ENCODE peak calls at places on chromosomes 1 and 21, in eight cellular contexts. S is tibial artery, H is ovary, M is AG09309, G is fibroblast of pulmonary artery, R is thoracic aorta, X is left ventricle myocardium inferior, Q is left lung. D is an unnamed sample.
A peak's percentile ranks its signal among the peaks of the same experiment; 100 is the strongest.

GRCh38 chr1:162930532-162931438 is 69.8 kb upstream of the CCDC190 start:
- DNase-seq in S (no peak), H (no peak), M (no peak), G (no peak), R (no peak), X (no peak), Q (no peak), D (no peak)

GRCh38 chr1:240462766-240463410 is 149.1 kb downstream of the GREM2 start:
- DNase-seq in S (no peak), H (no peak), M (no peak), G (peak; percentile 15), R (no peak), X (no peak), Q (no peak), D (no peak)

GRCh38 chr1:170027760-170028159 is 46.7 kb downstream of the KIFAP3 start:
- DNase-seq in S (no peak), H (no peak), M (no peak), G (no peak), R (no peak), X (no peak), Q (no peak), D (no peak)

GRCh38 chr1:194071200-194071599 is 884.8 kb upstream of the B3GALT2 start:
- DNase-seq in S (no peak), H (no peak), M (no peak), G (no peak), R (no peak), X (no peak), Q (no peak), D (no peak)

GRCh38 chr1:29789910-29790247 is 553.6 kb downstream of the PTPRU start:
- DNase-seq in S (no peak), H (no peak), M (no peak), G (no peak), R (no peak), X (no peak), Q (no peak), D (no peak)

GRCh38 chr1:35708179-35708891 is 10.3 kb downstream of the C1orf216 start:
- DNase-seq in S (no peak), H (no peak), M (no peak), G (no peak), R (no peak), X (no peak), Q (no peak), D (no peak)

GRCh38 chr1:172117800-172118199 is 276.5 kb downstream of the DNM3 start:
- DNase-seq in S (no peak), H (no peak), M (no peak), G (no peak), R (no peak), X (no peak), Q (no peak), D (no peak)

GRCh38 chr21:28436286-28436932 is 556.3 kb downstream of the LTN1 start:
- DNase-seq in S (no peak), H (no peak), M (no peak), G (peak; percentile 65), R (no peak), X (no peak), Q (no peak), D (no peak)

GRCh38 chr1:8013399-8013798 is 12.7 kb downstream of the ERRFI1 start:
- DNase-seq in S (no peak), H (no peak), M (no peak), G (no peak), R (no peak), X (no peak), Q (no peak), D (no peak)

GRCh38 chr1:116169898-116170297 is 58.7 kb downstream of the MAB21L3 start:
- DNase-seq in S (no peak), H (no peak), M (no peak), G (no peak), R (no peak), X (no peak), Q (no peak), D (no peak)

GRCh38 chr1:38088366-38088765 is 41.8 kb upstream of the POU3F1 start:
- DNase-seq in S (no peak), H (no peak), M (no peak), G (no peak), R (no peak), X (no peak), Q (no peak), D (no peak)

GRCh38 chr1:85244271-85245053 is 15.0 kb downstream of the C1orf52 start:
- DNase-seq in S (no peak), H (no peak), M (peak; percentile 74), G (peak; percentile 52), R (no peak), X (no peak), Q (no peak), D (no peak)

GRCh38 chr1:179141592-179142244 is 59.8 kb downstream of the TOR3A start:
- DNase-seq in S (no peak), H (no peak), M (peak; percentile 53), G (peak; percentile 83), R (no peak), X (no peak), Q (no peak), D (no peak)

GRCh38 chr1:64038119-64038518 is 165.3 kb upstream of the UBE2U start:
- DNase-seq in S (no peak), H (no peak), M (no peak), G (peak; percentile 52), R (no peak), X (no peak), Q (no peak), D (no peak)

GRCh38 chr21:28240586-28240985 is 752.1 kb downstream of the LTN1 start:
- DNase-seq in S (no peak), H (no peak), M (no peak), G (peak; percentile 34), R (no peak), X (no peak), Q (no peak), D (no peak)

GRCh38 chr1:15323989-15324866 is 77.2 kb downstream of the FHAD1 start:
- DNase-seq in S (no peak), H (peak; percentile 45), M (no peak), G (no peak), R (no peak), X (no peak), Q (no peak), D (no peak)

GRCh38 chr1:59007820-59008598 is 224.2 kb upstream of the JUN start:
- DNase-seq in S (no peak), H (peak; percentile 57), M (no peak), G (peak; percentile 39), R (no peak), X (no peak), Q (no peak), D (no peak)

DNA sequence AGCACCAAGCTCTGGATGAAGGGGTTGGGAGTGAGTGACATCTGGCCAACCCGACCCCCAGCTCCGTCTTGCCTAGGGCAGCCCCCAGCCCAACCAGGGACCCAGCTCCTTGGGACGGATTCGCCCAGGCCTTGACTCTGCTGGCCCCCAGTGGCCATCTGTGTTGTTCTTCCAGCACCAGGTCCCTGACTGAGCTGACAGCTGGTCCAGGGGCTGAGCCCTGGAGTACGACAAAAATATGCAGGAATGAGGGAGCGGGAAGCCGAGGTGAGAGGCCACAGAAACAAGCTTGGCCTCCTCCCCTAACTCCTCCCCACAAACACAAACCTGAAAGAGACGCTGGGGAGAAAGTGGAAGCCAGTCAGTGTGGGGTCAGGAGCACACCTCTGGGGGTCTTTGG is 55.0 kb upstream of the PAX7 start:
- DNase-seq in S (peak; percentile 39), H (no peak), M (no peak), G (peak; percentile 35), R (no peak), X (peak; percentile 61), Q (peak; percentile 44), D (no peak)
- TF ChIP-seq CTCF in S (peak; percentile 54), H (no peak), M (peak; percentile 71), G (peak; percentile 59), R (peak; percentile 49), X (peak; percentile 86), Q (peak; percentile 58), D (peak; percentile 48)

GRCh38 chr1:229287257-229287656 is 16.3 kb downstream of the RAB4A start:
- DNase-seq in S (no peak), H (no peak), M (no peak), G (no peak), R (no peak), X (no peak), Q (no peak), D (no peak)

GRCh38 chr1:229286099-229286766 is 15.3 kb downstream of the RAB4A start:
- DNase-seq in S (no peak), H (no peak), M (no peak), G (no peak), R (no peak), X (no peak), Q (no peak), D (no peak)

GRCh38 chr1:229283183-229283611 is 12.3 kb downstream of the RAB4A start:
- DNase-seq in S (no peak), H (no peak), M (no peak), G (no peak), R (no peak), X (no peak), Q (no peak), D (no peak)

GRCh38 chr1:229285424-229285823 is 14.5 kb downstream of the RAB4A start:
- DNase-seq in S (no peak), H (no peak), M (no peak), G (no peak), R (no peak), X (no peak), Q (no peak), D (no peak)

GRCh38 chr1:229284887-229285286 is 14.0 kb downstream of the RAB4A start:
- DNase-seq in S (no peak), H (no peak), M (no peak), G (no peak), R (no peak), X (no peak), Q (no peak), D (no peak)
- H3K4me3 ChIP-seq in S (no peak overlapping the region), H (no peak overlapping the region), M (no peak overlapping the region), G (no peak overlapping the region), R (no peak overlapping the region), X (no peak overlapping the region), Q (no peak overlapping the region), D (no peak overlapping the region)

GRCh38 chr1:6393400-6394187 is at the start of gene ACOT7:
- DNase-seq in S (peak; percentile 83), H (peak; percentile 91), M (peak; percentile 29), G (peak; percentile 86), R (peak; percentile 55), X (peak; percentile 91), Q (peak; percentile 86), D (peak; percentile 80)

GRCh38 chr1:6397844-6398243 is 4.3 kb upstream of the ACOT7 start:
- DNase-seq in S (no peak), H (no peak), M (no peak), G (no peak), R (no peak), X (no peak), Q (no peak), D (no peak)

GRCh38 chr1:6392880-6393399 is 627 bp downstream of the ACOT7 start:
- DNase-seq in S (no peak), H (no peak), M (no peak), G (no peak), R (no peak), X (no peak), Q (no peak), D (no peak)

GRCh38 chr1:6399294-6399693 is 5.7 kb upstream of the ACOT7 start:
- DNase-seq in S (no peak), H (no peak), M (no peak), G (no peak), R (no peak), X (no peak), Q (no peak), D (no peak)

GRCh38 chr1:6396998-6397397 is 3.4 kb upstream of the ACOT7 start:
- DNase-seq in S (no peak), H (no peak), M (no peak), G (no peak), R (no peak), X (no peak), Q (no peak), D (no peak)
- TF ChIP-seq CTCF in S (no peak), H (no peak), M (peak; percentile 11), G (peak; percentile 11), R (no peak), X (no peak), Q (no peak), D (no peak)

GRCh38 chr1:236686815-236687160 is 489 bp downstream of the ACTN2 start:
- DNase-seq in S (no peak), H (peak; percentile 34), M (no peak), G (no peak), R (no peak), X (peak; percentile 24), Q (no peak), D (no peak)
- H3K4me3 ChIP-seq in S (peak overlapping the region; percentile 64), H (peak overlapping the region; percentile 34), M (no peak overlapping the region), G (peak overlapping the region; percentile 48), R (peak overlapping the region; percentile 94), X (peak overlapping the region; percentile 77), Q (peak overlapping the region; percentile 39), D (peak overlapping the region; percentile 52)

D was measured in breast epithelium.